ENCODE peak calls at places on chromosome 21, in nine cellular contexts. One of them, this sample, is unnamed.

GRCh38 chr21:15221799-15222386 is 157.1 kb upstream of the NRIP1 start:
- DNase-seq in fibroblast of villous mesenchyme: peak; percentile 60
- DNase-seq in transverse colon: peak; percentile 10
- DNase-seq in tibial artery: no peak
- DNase-seq in hepatocyte: peak; percentile 48
- DNase-seq in HCT116: peak; percentile 22
- DNase-seq in cardiac muscle cell: peak; percentile 84
- DNase-seq in testis: peak; percentile 66
- DNase-seq in lung: peak; percentile 74
- DNase-seq in this sample: no peak

GRCh38 chr21:15495965-15496364 is 233.8 kb upstream of the USP25 start:
- DNase-seq in cardiac muscle cell: peak; percentile 45
- DNase-seq in testis: no peak
- DNase-seq in transverse colon: no peak
- DNase-seq in HCT116: no peak
- DNase-seq in fibroblast of villous mesenchyme: peak; percentile 3
- DNase-seq in hepatocyte: no peak
- DNase-seq in lung: no peak
- DNase-seq in tibial artery: no peak
- DNase-seq in this sample: no peak

GRCh38 chr21:14480601-14481000 is 65.5 kb downstream of the SAMSN1 start:
- DNase-seq in transverse colon: peak; percentile 21
- DNase-seq in hepatocyte: no peak
- DNase-seq in fibroblast of villous mesenchyme: no peak
- DNase-seq in tibial artery: no peak
- DNase-seq in HCT116: no peak
- DNase-seq in cardiac muscle cell: peak; percentile 6
- DNase-seq in testis: no peak
- DNase-seq in lung: no peak
- DNase-seq in this sample: no peak

GRCh38 chr21:32333953-32334673 is 35.5 kb downstream of the MRAP start:
- DNase-seq in fibroblast of villous mesenchyme: no peak
- DNase-seq in transverse colon: no peak
- DNase-seq in testis: no peak
- DNase-seq in lung: no peak
- DNase-seq in HCT116: no peak
- DNase-seq in tibial artery: peak; percentile 45
- DNase-seq in hepatocyte: no peak
- DNase-seq in cardiac muscle cell: no peak
- DNase-seq in this sample: no peak

GRCh38 chr21:43340491-43341348 is 86.2 kb downstream of the SIK1 start:
- DNase-seq in fibroblast of villous mesenchyme: peak; percentile 93
- DNase-seq in lung: no peak
- DNase-seq in testis: no peak
- DNase-seq in hepatocyte: peak; percentile 91
- DNase-seq in tibial artery: no peak
- DNase-seq in cardiac muscle cell: peak; percentile 91
- DNase-seq in transverse colon: peak; percentile 59
- DNase-seq in HCT116: peak; percentile 51
- DNase-seq in this sample: no peak

GRCh38 chr21:35015435-35016024 is 33.6 kb downstream of the RUNX1 start:
- DNase-seq in hepatocyte: no peak
- DNase-seq in HCT116: no peak
- DNase-seq in fibroblast of villous mesenchyme: no peak
- DNase-seq in testis: no peak
- DNase-seq in lung: no peak
- DNase-seq in tibial artery: no peak
- DNase-seq in transverse colon: no peak
- DNase-seq in cardiac muscle cell: no peak
- DNase-seq in this sample: no peak

GRCh38 chr21:41369105-41369914 is 7.5 kb downstream of the MX2 start:
- DNase-seq in lung: no peak
- DNase-seq in hepatocyte: peak; percentile 59
- DNase-seq in testis: peak; percentile 25
- DNase-seq in transverse colon: no peak
- DNase-seq in fibroblast of villous mesenchyme: peak; percentile 9
- DNase-seq in HCT116: no peak
- DNase-seq in cardiac muscle cell: peak; percentile 49
- DNase-seq in tibial artery: peak; percentile 66
- DNase-seq in this sample: no peak

GRCh38 chr21:14356771-14357170 is 26.2 kb downstream of the HSPA13 start:
- DNase-seq in lung: no peak
- DNase-seq in fibroblast of villous mesenchyme: no peak
- DNase-seq in HCT116: no peak
- DNase-seq in transverse colon: no peak
- DNase-seq in testis: no peak
- DNase-seq in cardiac muscle cell: peak; percentile 2
- DNase-seq in hepatocyte: no peak
- DNase-seq in tibial artery: no peak
- DNase-seq in this sample: no peak

GRCh38 chr21:41231060-41231459 is 63.1 kb downstream of the BACE2 start:
- DNase-seq in HCT116: no peak
- DNase-seq in transverse colon: no peak
- DNase-seq in fibroblast of villous mesenchyme: no peak
- DNase-seq in lung: no peak
- DNase-seq in cardiac muscle cell: no peak
- DNase-seq in hepatocyte: no peak
- DNase-seq in tibial artery: no peak
- DNase-seq in testis: no peak
- DNase-seq in this sample: no peak

GRCh38 chr21:42056468-42056867 is 14.6 kb upstream of the UMODL1 start:
- DNase-seq in lung: no peak
- DNase-seq in HCT116: no peak
- DNase-seq in testis: no peak
- DNase-seq in hepatocyte: peak; percentile 44
- DNase-seq in tibial artery: no peak
- DNase-seq in transverse colon: peak; percentile 47
- DNase-seq in fibroblast of villous mesenchyme: no peak
- DNase-seq in cardiac muscle cell: no peak
- DNase-seq in this sample: peak; percentile 83

GRCh38 chr21:32645261-32646182 is 33.3 kb upstream of the CFAP298 start:
- DNase-seq in HCT116: no peak
- DNase-seq in fibroblast of villous mesenchyme: no peak
- DNase-seq in tibial artery: no peak
- DNase-seq in lung: no peak
- DNase-seq in cardiac muscle cell: no peak
- DNase-seq in hepatocyte: peak; percentile 13
- DNase-seq in transverse colon: no peak
- DNase-seq in testis: peak; percentile 31
- DNase-seq in this sample: no peak

GRCh38 chr21:36397606-36398005 is 12.4 kb downstream of the CHAF1B start:
- DNase-seq in lung: no peak
- DNase-seq in testis: no peak
- DNase-seq in hepatocyte: no peak
- DNase-seq in cardiac muscle cell: no peak
- DNase-seq in HCT116: no peak
- DNase-seq in tibial artery: peak; percentile 4
- DNase-seq in transverse colon: no peak
- DNase-seq in fibroblast of villous mesenchyme: no peak
- DNase-seq in this sample: no peak

GRCh38 chr21:44397431-44398031 is 44.1 kb downstream of the TRPM2 start:
- DNase-seq in fibroblast of villous mesenchyme: no peak
- DNase-seq in tibial artery: no peak
- DNase-seq in hepatocyte: no peak
- DNase-seq in HCT116: no peak
- DNase-seq in testis: peak; percentile 12
- DNase-seq in transverse colon: no peak
- DNase-seq in lung: no peak
- DNase-seq in cardiac muscle cell: no peak
- DNase-seq in this sample: no peak

GRCh38 chr21:32457962-32458361 is 45.5 kb downstream of the EVA1C start:
- DNase-seq in transverse colon: no peak
- DNase-seq in tibial artery: no peak
- DNase-seq in HCT116: no peak
- DNase-seq in lung: no peak
- DNase-seq in hepatocyte: no peak
- DNase-seq in fibroblast of villous mesenchyme: no peak
- DNase-seq in testis: no peak
- DNase-seq in cardiac muscle cell: no peak
- DNase-seq in this sample: no peak

GRCh38 chr21:25186278-25186677 is 421.0 kb downstream of the MRPL39 start:
- DNase-seq in HCT116: no peak
- DNase-seq in transverse colon: no peak
- DNase-seq in cardiac muscle cell: no peak
- DNase-seq in testis: no peak
- DNase-seq in hepatocyte: no peak
- DNase-seq in tibial artery: no peak
- DNase-seq in fibroblast of villous mesenchyme: no peak
- DNase-seq in lung: no peak
- DNase-seq in this sample: no peak

GRCh38 chr21:36125513-36126121 is 9.3 kb upstream of the CBR3 start:
- DNase-seq in HCT116: no peak
- DNase-seq in hepatocyte: peak; percentile 73
- DNase-seq in fibroblast of villous mesenchyme: peak; percentile 62
- DNase-seq in tibial artery: no peak
- DNase-seq in transverse colon: peak; percentile 67
- DNase-seq in cardiac muscle cell: peak; percentile 70
- DNase-seq in lung: peak; percentile 67
- DNase-seq in testis: peak; percentile 81
- DNase-seq in this sample: no peak

GRCh38 chr21:14382486-14382834 is 486 bp downstream of the HSPA13 start:
- DNase-seq in cardiac muscle cell: peak; percentile 44
- DNase-seq in tibial artery: peak; percentile 63
- DNase-seq in hepatocyte: peak; percentile 55
- DNase-seq in transverse colon: no peak
- DNase-seq in testis: peak; percentile 56
- DNase-seq in fibroblast of villous mesenchyme: peak; percentile 41
- DNase-seq in HCT116: no peak
- DNase-seq in lung: no peak
- DNase-seq in this sample: no peak

GRCh38 chr21:15870819-15871218 is 141.0 kb downstream of the USP25 start:
- DNase-seq in fibroblast of villous mesenchyme: no peak
- DNase-seq in testis: no peak
- DNase-seq in HCT116: no peak
- DNase-seq in tibial artery: no peak
- DNase-seq in transverse colon: no peak
- DNase-seq in hepatocyte: no peak
- DNase-seq in lung: no peak
- DNase-seq in cardiac muscle cell: no peak
- DNase-seq in this sample: no peak

GRCh38 chr21:43644609-43645008 is 14.7 kb downstream of the HSF2BP start:
- DNase-seq in tibial artery: peak; percentile 74
- DNase-seq in cardiac muscle cell: peak; percentile 56
- DNase-seq in hepatocyte: no peak
- DNase-seq in fibroblast of villous mesenchyme: peak; percentile 68
- DNase-seq in testis: no peak
- DNase-seq in lung: no peak
- DNase-seq in HCT116: no peak
- DNase-seq in transverse colon: no peak
- DNase-seq in this sample: no peak

DNA sequence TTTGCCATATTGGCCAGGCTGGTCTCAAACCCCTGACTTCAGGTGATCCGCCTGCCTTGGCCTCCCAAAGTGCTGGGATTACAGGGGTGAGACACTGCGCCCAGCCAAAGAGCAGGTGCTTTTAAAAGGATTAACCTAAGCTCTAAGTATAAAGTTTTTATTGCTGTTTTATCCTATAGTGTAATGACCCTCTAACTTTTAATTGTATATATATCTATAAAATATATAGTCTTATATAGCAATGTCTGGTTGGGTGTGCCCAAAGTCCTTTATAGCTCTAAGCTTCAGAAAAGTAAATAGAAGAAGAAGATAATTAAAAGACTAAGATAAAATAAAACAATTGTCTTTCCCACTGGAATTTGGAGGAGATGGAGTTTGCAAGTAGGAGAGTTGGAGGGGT is 73.8 kb upstream of the ATP5PO start:
- DNase-seq in hepatocyte: no peak
- DNase-seq in transverse colon: peak; percentile 22
- DNase-seq in cardiac muscle cell: no peak
- DNase-seq in fibroblast of villous mesenchyme: no peak
- DNase-seq in lung: no peak
- DNase-seq in tibial artery: no peak
- DNase-seq in testis: no peak
- DNase-seq in HCT116: no peak
- DNase-seq in this sample: no peak
- H3K4me3 ChIP-seq in hepatocyte: no peak overlapping the region
- H3K4me3 ChIP-seq in transverse colon: no peak overlapping the region
- H3K4me3 ChIP-seq in cardiac muscle cell: no peak overlapping the region
- H3K4me3 ChIP-seq in fibroblast of villous mesenchyme: no peak overlapping the region
- H3K4me3 ChIP-seq in lung: no peak overlapping the region
- H3K4me3 ChIP-seq in tibial artery: no peak overlapping the region
- H3K4me3 ChIP-seq in testis: no peak overlapping the region
- H3K4me3 ChIP-seq in HCT116: no peak overlapping the region
- H3K4me3 ChIP-seq in this sample: no peak overlapping the region

DNA sequence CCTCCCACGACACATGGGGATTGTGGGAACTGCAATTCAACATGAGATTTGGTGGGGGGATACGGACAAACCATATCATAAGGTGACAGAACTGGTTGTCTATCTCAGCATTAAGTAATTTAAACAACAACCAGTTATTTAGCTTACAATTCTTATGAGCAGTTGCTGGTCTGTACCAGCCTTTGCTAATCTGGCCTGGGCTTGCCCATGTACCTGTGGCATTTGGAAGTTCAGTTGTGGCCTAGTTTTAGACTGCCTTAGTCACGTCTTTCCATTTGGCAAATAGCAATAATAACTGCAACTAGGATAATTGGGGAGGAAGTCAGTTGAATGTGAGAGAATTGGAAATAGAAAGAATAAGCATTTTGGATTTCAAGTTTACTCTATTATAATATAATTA is 441.8 kb upstream of the CXADR start:
- DNase-seq in tibial artery: no peak
- DNase-seq in cardiac muscle cell: no peak
- DNase-seq in HCT116: no peak
- DNase-seq in hepatocyte: no peak
- DNase-seq in testis: no peak
- DNase-seq in fibroblast of villous mesenchyme: no peak
- DNase-seq in transverse colon: no peak
- DNase-seq in lung: no peak
- DNase-seq in this sample: no peak
- TF ChIP-seq CTCF in tibial artery: no peak
- TF ChIP-seq CTCF in cardiac muscle cell: no peak
- TF ChIP-seq CTCF in HCT116: no peak
- TF ChIP-seq CTCF in hepatocyte: no peak
- TF ChIP-seq CTCF in testis: no peak
- TF ChIP-seq CTCF in fibroblast of villous mesenchyme: no peak
- TF ChIP-seq CTCF in transverse colon: no peak
- TF ChIP-seq CTCF in lung: no peak
- TF ChIP-seq CTCF in this sample: no peak

DNA sequence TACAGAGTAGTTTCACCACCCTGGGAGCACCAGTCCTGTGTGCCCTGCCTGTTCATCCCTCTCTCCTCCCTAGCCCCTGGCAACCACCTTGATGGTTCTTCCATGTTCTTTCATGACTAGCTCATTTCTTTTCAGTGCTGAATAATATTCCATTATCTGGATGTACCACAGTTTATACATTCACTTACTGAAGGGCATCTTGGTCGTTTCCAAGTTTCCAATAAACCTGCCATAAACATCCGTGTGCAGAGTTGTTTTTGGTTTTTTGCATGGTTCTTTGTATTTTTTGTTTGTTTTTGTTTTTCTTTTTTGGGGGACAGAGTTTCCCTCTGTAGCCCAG is 13.9 kb downstream of the TIAM1 start:
- DNase-seq in cardiac muscle cell: no peak
- DNase-seq in testis: no peak
- DNase-seq in lung: no peak
- DNase-seq in hepatocyte: no peak
- DNase-seq in HCT116: no peak
- DNase-seq in tibial artery: no peak
- DNase-seq in fibroblast of villous mesenchyme: no peak
- DNase-seq in transverse colon: no peak
- DNase-seq in this sample: no peak
- H3K4me3 ChIP-seq in cardiac muscle cell: no peak overlapping the region
- H3K4me3 ChIP-seq in testis: no peak overlapping the region
- H3K4me3 ChIP-seq in lung: no peak overlapping the region
- H3K4me3 ChIP-seq in hepatocyte: no peak overlapping the region
- H3K4me3 ChIP-seq in HCT116: no peak overlapping the region
- H3K4me3 ChIP-seq in tibial artery: no peak overlapping the region
- H3K4me3 ChIP-seq in fibroblast of villous mesenchyme: no peak overlapping the region
- H3K4me3 ChIP-seq in transverse colon: no peak overlapping the region
- H3K4me3 ChIP-seq in this sample: no peak overlapping the region

GRCh38 chr21:38341546-38342012 is 84.8 kb downstream of the KCNJ15 start:
- DNase-seq in tibial artery: peak; percentile 97
- DNase-seq in testis: no peak
- DNase-seq in hepatocyte: no peak
- DNase-seq in lung: no peak
- DNase-seq in cardiac muscle cell: no peak
- DNase-seq in transverse colon: no peak
- DNase-seq in fibroblast of villous mesenchyme: no peak
- DNase-seq in HCT116: no peak
- DNase-seq in this sample: no peak
- TF ChIP-seq CTCF in tibial artery: peak; percentile 58
- TF ChIP-seq CTCF in testis: no peak
- TF ChIP-seq CTCF in hepatocyte: no peak
- TF ChIP-seq CTCF in lung: no peak
- TF ChIP-seq CTCF in cardiac muscle cell: no peak
- TF ChIP-seq CTCF in transverse colon: no peak
- TF ChIP-seq CTCF in fibroblast of villous mesenchyme: no peak
- TF ChIP-seq CTCF in HCT116: no peak
- TF ChIP-seq CTCF in this sample: no peak